ENCODE peak calls at places on chromosomes 12 and 14, in nine cellular contexts. B is upper lobe of left lung, R is suprapubic skin, C is sigmoid colon, X is tibial nerve, Y is mammary epithelial cell, E is dorsolateral prefrontal cortex, H is HCT116, S is MM.1S. I is an unnamed sample.

GRCh38 chr12:132866251-132866828 is 21.1 kb downstream of the CHFR start:
- DNase-seq in B (no peak), R (no peak), C (no peak), X (no peak), Y (peak), E (no peak), H (no peak), S (no peak), I (no peak)

GRCh38 chr12:69509308-69509736 is 39.1 kb downstream of the FRS2 start:
- DNase-seq in B (no peak), R (no peak), C (no peak), X (no peak), Y (no peak), E (no peak), H (no peak), S (no peak), I (no peak)

GRCh38 chr12:129081755-129082250 is 228.5 kb downstream of the GLT1D1 start:
- DNase-seq in B (no peak), R (no peak), C (no peak), X (no peak), Y (no peak), E (no peak), H (no peak), S (no peak), I (no peak)

GRCh38 chr12:93461503-93461902 is 5.8 kb upstream of the MRPL42 start:
- DNase-seq in B (peak), R (no peak), C (no peak), X (no peak), Y (no peak), E (no peak), H (no peak), S (no peak), I (no peak)

GRCh38 chr12:124588689-124589318 is 21.4 kb upstream of the NCOR2 start:
- DNase-seq in B (peak), R (no peak), C (peak), X (peak), Y (peak), E (peak), H (no peak), S (no peak), I (no peak)

GRCh38 chr12:125453751-125454150 is 388.5 kb downstream of the AACS start:
- DNase-seq in B (no peak), R (no peak), C (no peak), X (no peak), Y (no peak), E (peak), H (no peak), S (no peak), I (peak)

GRCh38 chr12:6632026-6632978 is 3.5 kb downstream of the LPAR5 start:
- DNase-seq in B (peak), R (no peak), C (no peak), X (no peak), Y (no peak), E (no peak), H (no peak), S (no peak), I (no peak)

GRCh38 chr12:86233126-86233525 is 23.1 kb downstream of the MGAT4C start:
- DNase-seq in B (no peak), R (no peak), C (no peak), X (no peak), Y (no peak), E (no peak), H (peak), S (no peak), I (no peak)

GRCh38 chr12:50934371-50934851 is 17.9 kb upstream of the HIGD1C start:
- DNase-seq in B (no peak), R (no peak), C (no peak), X (no peak), Y (no peak), E (no peak), H (no peak), S (no peak), I (no peak)

GRCh38 chr14:69687963-69688649 is 76.7 kb downstream of the SUSD6 start:
- DNase-seq in B (no peak), R (no peak), C (no peak), X (no peak), Y (no peak), E (peak), H (no peak), S (no peak), I (no peak)

GRCh38 chr12:55743131-55743921 is 404 bp downstream of the GDF11 start:
- DNase-seq in B (peak), R (peak), C (peak), X (no peak), Y (peak), E (no peak), H (no peak), S (peak), I (peak)

GRCh38 chr12:47818382-47818700 is 1.4 kb downstream of the HDAC7 start:
- DNase-seq in B (no peak), R (no peak), C (no peak), X (no peak), Y (no peak), E (no peak), H (no peak), S (peak), I (no peak)

GRCh38 chr14:99137001-99137700 is 134.8 kb downstream of the BCL11B start:
- DNase-seq in B (no peak), R (no peak), C (peak), X (no peak), Y (no peak), E (peak), H (no peak), S (no peak), I (no peak)

GRCh38 chr12:51208016-51208660 is 9.7 kb downstream of the POU6F1 start:
- DNase-seq in B (no peak), R (no peak), C (no peak), X (no peak), Y (no peak), E (no peak), H (no peak), S (no peak), I (no peak)

GRCh38 chr14:95167177-95167576 is 9.8 kb upstream of the DICER1 start:
- DNase-seq in B (no peak), R (no peak), C (no peak), X (no peak), Y (no peak), E (no peak), H (no peak), S (no peak), I (no peak)

GRCh38 chr12:29782285-29782820 is 1.4 kb downstream of the TMTC1 start:
- DNase-seq in B (no peak), R (no peak), C (no peak), X (peak), Y (peak), E (no peak), H (no peak), S (peak), I (no peak)

GRCh38 chr12:6178981-6179761 is 21.0 kb upstream of the CD9 start:
- DNase-seq in B (no peak), R (no peak), C (no peak), X (no peak), Y (no peak), E (no peak), H (no peak), S (no peak), I (no peak)

GRCh38 chr12:92384571-92384970 is 238.9 kb upstream of the BTG1 start:
- DNase-seq in B (no peak), R (no peak), C (no peak), X (no peak), Y (no peak), E (no peak), H (no peak), S (no peak), I (no peak)

GRCh38 chr14:96251656-96252155 is 4.3 kb upstream of the BDKRB1 start:
- DNase-seq in B (no peak), R (no peak), C (no peak), X (no peak), Y (no peak), E (no peak), H (no peak), S (no peak), I (no peak)

GRCh38 chr12:22088886-22089285 is 42.9 kb downstream of the CMAS start:
- DNase-seq in B (no peak), R (no peak), C (no peak), X (no peak), Y (peak), E (no peak), H (no peak), S (no peak), I (no peak)

GRCh38 chr12:58306266-58306995 is 365.1 kb downstream of the ATP23 start:
- DNase-seq in B (no peak), R (no peak), C (no peak), X (no peak), Y (peak), E (no peak), H (no peak), S (no peak), I (no peak)

GRCh38 chr14:38838049-38838978 is 264.7 kb downstream of the SEC23A start:
- DNase-seq in B (no peak), R (no peak), C (no peak), X (no peak), Y (no peak), E (no peak), H (no peak), S (no peak), I (no peak)

GRCh38 chr14:105860615-105861580 is 334.5 kb downstream of the TMEM121 start:
- DNase-seq in B (peak), R (peak), C (peak), X (no peak), Y (no peak), E (no peak), H (no peak), S (peak), I (no peak)

GRCh38 chr14:105863296-105864108 is 337.1 kb downstream of the TMEM121 start:
- DNase-seq in B (peak), R (no peak), C (peak), X (no peak), Y (no peak), E (no peak), H (no peak), S (no peak), I (no peak)

GRCh38 chr14:105862581-105863239 is 336.3 kb downstream of the TMEM121 start:
- DNase-seq in B (no peak), R (no peak), C (peak), X (no peak), Y (no peak), E (no peak), H (no peak), S (peak), I (no peak)

GRCh38 chr14:105859717-105860614 is 333.6 kb downstream of the TMEM121 start:
- DNase-seq in B (peak), R (peak), C (peak), X (no peak), Y (no peak), E (no peak), H (no peak), S (peak), I (no peak)

GRCh38 chr14:105861985-105862465 is 335.6 kb downstream of the TMEM121 start:
- DNase-seq in B (no peak), R (no peak), C (peak), X (no peak), Y (no peak), E (no peak), H (no peak), S (peak), I (no peak)
- H3K27ac ChIP-seq in B (no peak), R (no peak), C (no peak), X (no peak), Y (no peak), E (no peak), H (no peak), S (peak), I (no peak)

GRCh38 chr14:74922752-74923401 is at the start of gene RPS6KL1:
- DNase-seq in B (peak), R (peak), C (peak), X (peak), Y (peak), E (peak), H (peak), S (peak), I (peak)
- H3K27ac ChIP-seq in B (peak), R (no peak), C (peak), X (no peak), Y (no peak), E (peak), H (no peak), S (no peak), I (peak)

DNA sequence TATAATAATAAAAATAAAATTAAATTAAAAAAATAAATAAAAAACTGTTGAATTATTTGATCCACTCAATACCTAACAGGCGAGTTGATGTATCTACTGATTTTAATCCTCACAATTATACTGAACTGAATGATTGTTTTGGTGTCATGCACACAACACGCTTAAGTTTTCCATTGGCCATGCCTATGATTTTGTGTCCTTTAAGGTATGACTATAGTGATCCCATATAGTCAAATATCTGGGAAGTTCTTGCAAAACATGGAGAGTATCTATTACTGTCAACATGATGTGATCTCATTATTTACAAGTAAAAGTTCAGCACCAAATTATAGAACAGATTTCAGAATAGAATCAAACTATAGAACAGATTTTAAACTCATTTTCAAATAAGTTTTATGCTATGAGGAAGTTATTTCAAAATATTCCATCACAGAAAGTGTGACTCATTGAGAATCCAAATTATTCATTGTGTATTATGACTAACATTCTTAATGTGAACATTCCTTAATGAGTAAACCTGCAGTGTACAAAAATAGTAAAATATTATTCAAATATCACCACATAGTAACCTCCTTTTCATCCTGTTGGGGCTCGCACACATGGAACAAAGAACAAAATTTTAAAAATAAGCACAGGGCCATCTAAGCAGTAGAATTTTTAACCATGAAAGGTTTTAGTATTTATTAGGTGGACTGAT is 190.4 kb downstream of the SLC25A21 start:
- DNase-seq in B (no peak), R (no peak), C (no peak), X (no peak), Y (peak), E (no peak), H (no peak), S (no peak), I (no peak)
- H3K27ac ChIP-seq in B (no peak), R (no peak), C (no peak), X (no peak), Y (peak), E (no peak), H (peak), S (no peak), I (no peak)

DNA sequence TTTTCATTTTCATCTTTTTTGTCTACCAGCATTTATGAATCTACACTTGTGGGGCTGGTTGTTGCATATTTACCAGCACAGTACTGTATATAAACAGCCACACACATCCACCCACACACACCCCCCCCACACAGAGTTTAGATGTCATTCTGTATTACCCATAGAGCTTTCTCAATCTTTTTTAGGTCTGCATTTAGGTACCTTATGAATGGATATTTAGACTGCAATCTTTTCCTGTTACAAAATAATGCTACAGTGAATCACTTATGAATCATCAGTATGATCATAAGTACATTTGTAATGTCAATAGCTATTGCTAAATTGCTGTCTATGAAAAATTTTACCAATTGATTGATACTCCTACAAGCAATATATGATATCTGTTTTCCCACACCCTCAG is 67.3 kb upstream of the STK38L start:
- DNase-seq in B (no peak), R (no peak), C (no peak), X (no peak), Y (peak), E (no peak), H (no peak), S (no peak), I (no peak)
- H3K27ac ChIP-seq in B (no peak), R (no peak), C (no peak), X (no peak), Y (peak), E (no peak), H (no peak), S (peak), I (no peak)

GRCh38 chr14:22598896-22599244 is 770 bp downstream of the ABHD4 start:
- DNase-seq in B (peak), R (no peak), C (no peak), X (peak), Y (peak), E (no peak), H (peak), S (peak), I (peak)
- H3K27ac ChIP-seq in B (peak), R (peak), C (peak), X (peak), Y (peak), E (peak), H (peak), S (peak), I (peak)

GRCh38 chr12:42969357-42969756 is 379.8 kb upstream of the PRICKLE1 start:
- DNase-seq in B (no peak), R (no peak), C (no peak), X (peak), Y (no peak), E (no peak), H (no peak), S (no peak), I (no peak)
- H3K27ac ChIP-seq in B (no peak), R (no peak), C (no peak), X (no peak), Y (no peak), E (no peak), H (no peak), S (no peak), I (no peak)

DNA sequence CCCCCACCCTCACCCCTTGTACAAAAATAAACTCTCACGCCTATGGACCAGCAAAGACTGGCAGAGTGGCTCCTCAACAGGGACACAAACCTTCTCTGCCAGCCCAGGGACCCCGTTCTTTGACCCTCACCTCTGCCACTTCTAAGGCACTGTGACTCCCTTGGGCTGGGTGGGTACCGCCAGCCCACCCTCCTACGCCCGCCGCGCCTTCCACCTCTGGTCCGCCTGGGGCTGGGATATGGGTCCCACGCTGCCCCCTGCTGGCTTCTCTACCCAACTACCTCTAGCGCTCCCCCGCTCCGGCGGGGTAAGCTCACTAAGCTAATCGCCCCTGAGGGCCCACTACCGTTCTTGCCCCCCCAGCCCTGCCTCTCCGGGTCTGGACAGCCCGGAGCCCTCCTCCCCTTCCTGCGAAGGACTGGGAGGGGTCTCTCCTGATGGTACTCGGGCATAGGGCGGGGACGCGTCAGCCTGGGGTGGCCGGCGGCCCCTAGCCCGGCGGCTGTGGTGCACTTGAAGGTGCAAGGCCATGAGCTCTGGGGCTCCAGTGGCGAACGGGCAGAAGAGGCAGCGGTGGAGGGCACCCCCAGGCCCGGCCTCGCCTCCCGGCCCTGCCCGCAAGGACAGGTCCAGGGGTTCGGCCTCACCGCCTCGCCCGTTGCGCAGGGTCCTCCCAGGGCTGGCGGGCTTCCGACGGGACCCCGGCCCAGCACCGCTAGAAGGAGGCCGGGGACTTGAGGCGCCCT is 8.1 kb downstream of the ZNF219 start:
- DNase-seq in B (no peak), R (no peak), C (no peak), X (no peak), Y (no peak), E (no peak), H (no peak), S (no peak), I (no peak)
- H3K27ac ChIP-seq in B (peak), R (no peak), C (peak), X (peak), Y (no peak), E (no peak), H (no peak), S (no peak), I (no peak)

GRCh38 chr14:103093856-103094405 is 594 bp upstream of the EXOC3L4 start:
- DNase-seq in B (no peak), R (no peak), C (no peak), X (no peak), Y (no peak), E (no peak), H (no peak), S (no peak), I (no peak)

GRCh38 chr14:103097244-103097993 is 2.9 kb downstream of the EXOC3L4 start:
- DNase-seq in B (no peak), R (no peak), C (no peak), X (no peak), Y (no peak), E (no peak), H (no peak), S (no peak), I (no peak)

GRCh38 chr14:103094406-103095209 is at the start of gene EXOC3L4:
- DNase-seq in B (no peak), R (no peak), C (no peak), X (no peak), Y (no peak), E (no peak), H (no peak), S (no peak), I (no peak)

GRCh38 chr14:103096387-103096786 is 1.9 kb downstream of the EXOC3L4 start:
- DNase-seq in B (no peak), R (no peak), C (no peak), X (no peak), Y (no peak), E (no peak), H (no peak), S (no peak), I (no peak)

GRCh38 chr14:103095210-103095778 is 769 bp downstream of the EXOC3L4 start:
- DNase-seq in B (no peak), R (no peak), C (no peak), X (no peak), Y (no peak), E (no peak), H (no peak), S (no peak), I (no peak)
- H3K27ac ChIP-seq in B (peak), R (no peak), C (no peak), X (no peak), Y (no peak), E (no peak), H (no peak), S (no peak), I (no peak)

I was measured in caudate nucleus.